ENCODE peak calls at places on chromosomes 2 and 18, in eight cellular contexts. S, C, W, U, I, H, N and P are unnamed samples.

GRCh38 chr2:55916473-55917049 is 7.0 kb downstream of the EFEMP1 start:
- DNase-seq in H (no peak), I (no peak), W (no peak), N (no peak), C (no peak), S (no peak), U (no peak), P (no peak)

GRCh38 chr2:186972281-186972970 is 123.5 kb upstream of the ZSWIM2 start:
- DNase-seq in W (no peak), U (no peak), H (no peak), C (no peak), N (no peak), S (no peak), I (no peak), P (no peak)

GRCh38 chr2:1972428-1972827 is 228.1 kb upstream of the PXDN start:
- DNase-seq in H (peak; percentile 77), C (no peak), N (peak; percentile 94), U (no peak), S (no peak), W (no peak), I (no peak), P (no peak)

GRCh38 chr2:178012639-178013038 is 59.9 kb downstream of the PDE11A start:
- DNase-seq in I (no peak), U (no peak), W (no peak), S (no peak), C (no peak), N (no peak), H (no peak), P (no peak)

GRCh38 chr2:10305715-10306114 is 3.0 kb downstream of the HPCAL1 start:
- DNase-seq in I (no peak), N (no peak), U (no peak), C (no peak), W (peak; percentile 63), S (no peak), H (no peak), P (no peak)

GRCh38 chr2:80117401-80117800 is 187.2 kb downstream of the LRRTM1 start:
- DNase-seq in N (no peak), U (no peak), C (no peak), H (no peak), I (no peak), S (no peak), W (no peak), P (no peak)

GRCh38 chr2:84302513-84303412 is 156.3 kb downstream of the SUCLG1 start:
- DNase-seq in W (peak; percentile 78), I (peak; percentile 66), H (peak; percentile 39), N (peak; percentile 3), C (no peak), U (no peak), S (no peak), P (peak; percentile 65)

GRCh38 chr2:33081691-33082090 is 134.9 kb downstream of the LTBP1 start:
- DNase-seq in U (no peak), S (no peak), N (no peak), C (no peak), H (no peak), W (no peak), I (no peak), P (no peak)

GRCh38 chr2:189265696-189266320 is 86.2 kb upstream of the COL5A2 start:
- DNase-seq in S (no peak), U (no peak), W (no peak), I (no peak), N (no peak), C (no peak), H (no peak), P (no peak)

GRCh38 chr2:238596571-238597551 is 170.1 kb downstream of the ASB1 start:
- DNase-seq in U (no peak), C (peak; percentile 40), N (no peak), H (peak; percentile 62), W (no peak), S (no peak), I (no peak), P (no peak)

GRCh38 chr2:240249423-240250149 is 109.1 kb upstream of the OTOS start:
- DNase-seq in C (peak; percentile 7), S (no peak), W (no peak), U (no peak), H (no peak), N (no peak), I (no peak), P (no peak)

GRCh38 chr2:138239902-138240595 is 261.5 kb upstream of the SPOPL start:
- DNase-seq in C (no peak), H (no peak), I (no peak), N (no peak), W (no peak), S (no peak), U (no peak), P (no peak)

GRCh38 chr18:48899558-48900174 is 51.1 kb downstream of the SMAD7 start:
- DNase-seq in H (no peak), S (no peak), N (no peak), C (no peak), I (no peak), U (no peak), W (no peak), P (no peak)

GRCh38 chr18:33593261-33593660 is 15.2 kb downstream of the ASXL3 start:
- DNase-seq in N (no peak), S (no peak), W (no peak), I (no peak), C (no peak), H (no peak), U (no peak), P (no peak)

GRCh38 chr2:233556756-233557736 is 9.5 kb downstream of the USP40 start:
- DNase-seq in C (no peak), I (no peak), U (no peak), N (no peak), H (peak; percentile 44), W (peak; percentile 24), S (no peak), P (no peak)

GRCh38 chr2:168192839-168193616 is 54.4 kb downstream of the STK39 start:
- DNase-seq in W (peak; percentile 39), I (no peak), C (no peak), H (no peak), S (no peak), U (no peak), N (peak; percentile 63), P (no peak)

GRCh38 chr2:85926526-85926925 is 37.7 kb upstream of the ST3GAL5 start:
- DNase-seq in C (no peak), H (no peak), S (no peak), U (no peak), W (no peak), I (no peak), N (no peak), P (no peak)

GRCh38 chr2:215921884-215922283 is 91.5 kb downstream of the MREG start:
- DNase-seq in I (no peak), U (no peak), H (peak; percentile 97), C (no peak), W (no peak), N (peak; percentile 16), S (no peak), P (no peak)

GRCh38 chr2:79993144-79993543 is 311.4 kb downstream of the LRRTM1 start:
- DNase-seq in U (no peak), S (no peak), N (no peak), C (no peak), H (no peak), W (no peak), I (no peak), P (no peak)

GRCh38 chr18:867257-867656 is 37.4 kb upstream of the ADCYAP1 start:
- DNase-seq in I (no peak), H (no peak), W (no peak), S (no peak), C (no peak), N (no peak), U (no peak), P (no peak)

GRCh38 chr2:105358593-105358992 is 21.3 kb downstream of the C2orf49 start:
- DNase-seq in I (no peak), W (no peak), S (no peak), U (no peak), N (no peak), C (no peak), H (no peak), P (no peak)